ENCODE peak calls at places on chromosomes 6 and 20, in five cellular contexts. X is left lung; R is ACHN; D is activated CD8-positive, alpha-beta memory T cell treated with anti-CD3 and anti-CD28 coated beads, Interleukin-2, amount 10 ng/mL, durations not matched to agents 7 days and 5 days; N is Kasumi-1. P is an unnamed sample.
A peak's percentile ranks its signal among the peaks of the same experiment; 100 is the strongest.

GRCh38 chr20:2771631-2772080 is 28.8 kb downstream of the CPXM1 start:
- DNase-seq in N (peak; percentile 75), R (no peak), X (peak; percentile 32), D (no peak), P (no peak)

GRCh38 chr20:36248836-36249235 is 12.6 kb downstream of the AAR2 start:
- DNase-seq in N (no peak), R (no peak), X (no peak), D (no peak), P (no peak)

GRCh38 chr6:41371992-41372525 is 36.7 kb downstream of the NCR2 start:
- DNase-seq in D (no peak), R (no peak), X (peak; percentile 80), N (no peak), P (no peak)

GRCh38 chr6:53483423-53484353 is 61.2 kb downstream of the GCLC start:
- DNase-seq in D (peak; percentile 68), R (no peak), N (peak; percentile 14), X (no peak), P (no peak)

GRCh38 chr6:75234126-75234865 is 9.3 kb downstream of the COX7A2 start:
- DNase-seq in N (no peak), R (no peak), X (no peak), D (no peak), P (no peak)

GRCh38 chr6:122361314-122361979 is 38.0 kb upstream of the HSF2 start:
- DNase-seq in D (no peak), R (no peak), X (peak; percentile 25), N (no peak), P (no peak)

GRCh38 chr6:143939364-143939763 is 68.7 kb downstream of the PLAGL1 start:
- DNase-seq in X (no peak), N (no peak), R (no peak), D (no peak), P (no peak)

GRCh38 chr6:165231581-165232276 is 77.7 kb downstream of the C6orf118 start:
- DNase-seq in X (no peak), D (no peak), R (peak; percentile 44), N (no peak), P (no peak)

GRCh38 chr20:61263084-61263695 is 11.1 kb downstream of the CDH4 start:
- DNase-seq in R (peak; percentile 24), D (no peak), N (peak; percentile 23), X (no peak), P (no peak)

GRCh38 chr20:44176833-44177533 is 10.0 kb downstream of the JPH2 start:
- DNase-seq in R (no peak), X (no peak), N (no peak), D (no peak), P (peak; percentile 74)

GRCh38 chr6:129351807-129352206 is 358.2 kb downstream of the ARHGAP18 start:
- DNase-seq in X (no peak), D (no peak), R (no peak), N (no peak), P (no peak)

GRCh38 chr20:35776513-35777101 is 4.8 kb downstream of the PHF20 start:
- DNase-seq in R (no peak), N (no peak), X (no peak), D (no peak), P (peak; percentile 80)

GRCh38 chr6:142326539-142326938 is 24.7 kb downstream of the ADGRG6 start:
- DNase-seq in N (no peak), R (no peak), D (no peak), X (no peak), P (no peak)

GRCh38 chr6:33950891-33951889 is 147.4 kb upstream of the MLN start:
- DNase-seq in N (no peak), X (no peak), D (no peak), R (no peak), P (no peak)

GRCh38 chr20:53826597-53827291 is 233.1 kb upstream of the ZNF217 start:
- DNase-seq in D (no peak), R (peak; percentile 65), X (no peak), N (peak; percentile 32), P (no peak)

GRCh38 chr6:13500264-13500663 is 12.9 kb upstream of the GFOD1 start:
- DNase-seq in X (no peak), N (no peak), R (no peak), D (no peak), P (no peak)

GRCh38 chr20:61746147-61746646 is 319.5 kb downstream of the TAF4 start:
- DNase-seq in R (no peak), X (peak; percentile 61), N (no peak), D (no peak), P (no peak)

GRCh38 chr20:56414842-56415765 is 3.0 kb downstream of the CASS4 start:
- DNase-seq in D (peak; percentile 74), X (no peak), R (no peak), N (no peak), P (no peak)

GRCh38 chr20:32743237-32744112 is at the start of gene COMMD7:
- DNase-seq in N (peak; percentile 49), D (peak; percentile 87), R (peak; percentile 39), X (peak; percentile 96), P (peak; percentile 74)

GRCh38 chr6:30154709-30155521 is 6.1 kb downstream of the TRIM10 start:
- DNase-seq in X (no peak), R (peak; percentile 94), D (no peak), N (no peak), P (no peak)

GRCh38 chr6:102766946-102767345 is 1373.4 kb downstream of the GRIK2 start:
- DNase-seq in D (no peak), N (no peak), R (no peak), X (no peak), P (no peak)

GRCh38 chr6:166707045-166707444 is 80.0 kb upstream of the RPS6KA2 start:
- DNase-seq in N (no peak), X (peak; percentile 92), D (no peak), R (peak; percentile 53), P (no peak)

GRCh38 chr6:163438298-163438939 is 23.9 kb downstream of the QKI start:
- DNase-seq in N (no peak), D (no peak), X (no peak), R (no peak), P (no peak)

P was measured in suprapubic skin.